ENCODE peak calls at places on chromosomes 1 and 21, in eight cellular contexts. X, M, S, G, E, Y, Q and R are unnamed samples.

GRCh38 chr1:55188909-55189308 is 26.3 kb downstream of the USP24 start:
- DNase-seq in X (no peak), M (no peak), S (no peak), G (no peak), E (no peak), Y (no peak), Q (no peak), R (no peak)

GRCh38 chr1:236009857-236010256 is 55.0 kb downstream of the NID1 start:
- DNase-seq in X (no peak), M (no peak), S (no peak), G (peak; percentile 84), E (no peak), Y (no peak), Q (no peak), R (no peak)

GRCh38 chr1:200364831-200365230 is 45.0 kb downstream of the ZNF281 start:
- DNase-seq in X (no peak), M (no peak), S (peak; percentile 89), G (peak; percentile 83), E (no peak), Y (no peak), Q (no peak), R (no peak)

GRCh38 chr1:210776722-210777121 is 357.2 kb downstream of the KCNH1 start:
- DNase-seq in X (no peak), M (no peak), S (no peak), G (no peak), E (no peak), Y (no peak), Q (no peak), R (no peak)

GRCh38 chr1:204255225-204255624 is 41.4 kb upstream of the GOLT1A start:
- DNase-seq in X (peak; percentile 37), M (no peak), S (peak; percentile 80), G (no peak), E (no peak), Y (no peak), Q (no peak), R (no peak)

GRCh38 chr1:234154320-234155251 is 218.7 kb upstream of the COA6 start:
- DNase-seq in X (peak; percentile 84), M (peak; percentile 70), S (peak; percentile 95), G (peak; percentile 92), E (peak; percentile 71), Y (peak; percentile 76), Q (peak; percentile 77), R (peak; percentile 65)

GRCh38 chr1:220528679-220529529 is 968 bp downstream of the MARK1 start:
- DNase-seq in X (peak; percentile 55), M (no peak), S (peak; percentile 64), G (no peak), E (no peak), Y (no peak), Q (peak; percentile 32), R (no peak)

GRCh38 chr1:28591708-28592313 is at the start of gene RAB42:
- DNase-seq in X (peak; percentile 73), M (no peak), S (peak; percentile 80), G (no peak), E (peak; percentile 57), Y (no peak), Q (peak; percentile 58), R (no peak)

GRCh38 chr1:180167721-180168467 is 13.2 kb downstream of the QSOX1 start:
- DNase-seq in X (peak; percentile 30), M (peak; percentile 80), S (peak; percentile 92), G (peak; percentile 93), E (no peak), Y (no peak), Q (peak; percentile 86), R (no peak)

GRCh38 chr1:192476802-192477298 is 98.7 kb upstream of the RGS1 start:
- DNase-seq in X (no peak), M (no peak), S (no peak), G (peak; percentile 46), E (no peak), Y (no peak), Q (no peak), R (no peak)

GRCh38 chr1:47686731-47687617 is 249.1 kb downstream of the FOXD2 start:
- DNase-seq in X (no peak), M (no peak), S (peak; percentile 64), G (no peak), E (no peak), Y (no peak), Q (no peak), R (no peak)

GRCh38 chr21:42764443-42764760 is 111.0 kb downstream of the PDE9A start:
- DNase-seq in X (no peak), M (no peak), S (no peak), G (no peak), E (no peak), Y (no peak), Q (no peak), R (no peak)

GRCh38 chr21:42764883-42765282 is 111.5 kb downstream of the PDE9A start:
- DNase-seq in X (no peak), M (no peak), S (no peak), G (no peak), E (no peak), Y (no peak), Q (no peak), R (no peak)

GRCh38 chr21:42761776-42762335 is 108.4 kb downstream of the PDE9A start:
- DNase-seq in X (no peak), M (no peak), S (no peak), G (no peak), E (no peak), Y (no peak), Q (no peak), R (no peak)

GRCh38 chr21:42765656-42766055 is 112.2 kb downstream of the PDE9A start:
- DNase-seq in X (no peak), M (no peak), S (no peak), G (no peak), E (no peak), Y (no peak), Q (no peak), R (no peak)

DNA sequence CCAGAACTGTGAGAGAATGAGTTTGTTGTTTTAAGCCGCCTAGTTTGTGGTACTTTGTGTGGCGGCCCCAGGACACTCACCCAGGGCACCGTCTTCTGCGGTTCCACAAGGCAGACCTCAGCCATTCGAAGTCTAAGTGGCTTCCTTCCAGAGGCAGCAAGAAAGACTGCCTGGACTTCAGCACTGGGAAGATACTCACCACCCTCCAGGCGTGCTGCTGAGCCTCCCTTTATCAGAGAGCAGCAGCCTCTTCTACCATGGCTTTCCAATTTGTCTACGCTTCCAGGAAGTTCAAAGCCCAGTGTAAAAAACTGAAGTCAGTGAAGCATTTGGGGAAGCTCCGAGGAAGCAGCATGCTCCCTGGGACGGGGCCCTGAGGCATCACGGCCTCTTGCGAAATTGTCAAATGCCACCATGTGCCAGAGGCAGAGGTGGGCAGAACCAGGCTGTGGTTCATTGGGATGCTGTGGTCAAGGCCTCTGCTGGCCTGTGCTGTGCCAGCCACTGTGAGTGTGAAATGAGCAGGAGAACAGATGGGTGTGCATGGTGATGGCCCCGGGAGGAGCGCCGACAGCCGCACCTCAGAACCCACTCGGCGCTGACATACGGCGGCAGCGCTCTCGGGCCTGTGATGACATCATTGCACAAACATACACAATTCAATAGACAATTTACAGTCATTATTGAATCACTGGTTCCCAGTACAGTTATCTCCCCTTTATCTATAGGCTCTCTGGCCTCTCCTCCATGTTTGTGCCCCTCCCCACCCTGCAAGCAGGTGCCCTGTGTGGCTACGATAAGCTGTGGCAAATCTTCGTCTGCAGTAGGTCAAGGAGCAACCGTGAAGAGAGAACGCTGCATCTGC is 110.4 kb downstream of the PDE9A start:
- DNase-seq in X (no peak), M (no peak), S (no peak), G (peak; percentile 34), E (no peak), Y (no peak), Q (no peak), R (no peak)
- TF ChIP-seq CTCF in X (no peak), M (no peak), S (no peak), G (no peak), E (no peak), Y (no peak), Q (no peak), R (no peak)

GRCh38 chr21:25560151-25560783 is 47.0 kb downstream of the MRPL39 start:
- DNase-seq in X (no peak), M (no peak), S (no peak), G (peak; percentile 25), E (no peak), Y (no peak), Q (no peak), R (no peak)

GRCh38 chr21:25562660-25563059 is 44.6 kb downstream of the MRPL39 start:
- DNase-seq in X (no peak), M (no peak), S (no peak), G (no peak), E (no peak), Y (no peak), Q (no peak), R (no peak)

GRCh38 chr21:25563399-25564116 is 43.7 kb downstream of the MRPL39 start:
- DNase-seq in X (no peak), M (no peak), S (no peak), G (no peak), E (no peak), Y (no peak), Q (no peak), R (no peak)

GRCh38 chr21:25564349-25564948 is 42.8 kb downstream of the MRPL39 start:
- DNase-seq in X (no peak), M (no peak), S (no peak), G (no peak), E (no peak), Y (no peak), Q (no peak), R (no peak)

DNA sequence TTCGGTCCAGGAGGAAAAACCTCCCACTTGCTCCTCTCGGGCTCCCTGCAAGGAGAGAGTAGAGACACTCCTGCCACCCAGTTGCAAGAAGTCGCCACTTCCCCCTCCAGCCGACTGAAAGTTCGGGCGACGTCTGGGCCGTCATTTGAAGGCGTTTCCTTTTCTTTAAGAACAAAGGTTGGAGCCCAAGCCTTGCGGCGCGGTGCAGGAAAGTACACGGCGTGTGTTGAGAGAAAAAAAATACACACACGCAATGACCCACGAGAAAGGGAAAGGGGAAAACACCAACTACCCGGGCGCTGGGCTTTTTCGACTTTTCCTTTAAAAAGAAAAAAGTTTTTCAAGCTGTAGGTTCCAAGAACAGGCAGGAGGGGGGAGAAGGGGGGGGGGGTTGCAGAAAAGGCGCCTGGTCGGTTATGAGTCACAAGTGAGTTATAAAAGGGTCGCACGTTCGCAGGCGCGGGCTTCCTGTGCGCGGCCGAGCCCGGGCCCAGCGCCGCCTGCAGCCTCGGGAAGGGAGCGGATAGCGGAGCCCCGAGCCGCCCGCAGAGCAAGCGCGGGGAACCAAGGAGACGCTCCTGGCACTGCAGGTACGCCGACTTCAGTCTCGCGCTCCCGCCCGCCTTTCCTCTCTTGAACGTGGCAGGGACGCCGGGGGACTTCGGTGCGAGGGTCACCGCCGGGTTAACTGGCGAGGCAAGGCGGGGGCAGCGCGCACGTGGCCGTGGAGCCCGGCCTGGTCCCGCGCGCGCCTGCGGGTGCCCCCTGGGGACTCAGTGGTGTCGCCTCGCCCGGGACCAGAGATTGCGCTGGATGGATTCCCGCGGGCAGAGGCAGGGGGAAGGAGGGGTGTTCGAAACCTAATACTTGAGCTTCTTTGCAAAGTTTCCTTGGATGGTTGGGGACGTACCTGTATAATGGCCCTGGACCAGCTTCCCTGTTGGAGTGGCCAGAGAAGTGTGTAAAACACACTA is 45.3 kb downstream of the MRPL39 start:
- DNase-seq in X (peak; percentile 69), M (no peak), S (peak; percentile 83), G (no peak), E (peak; percentile 18), Y (peak; percentile 39), Q (peak; percentile 82), R (peak; percentile 54)
- TF ChIP-seq EZH2phosphoT487 in X (peak; percentile 41), M (no peak), S (no peak), G (no peak), E (no peak), Y (no peak), Q (no peak), R (no peak)

GRCh38 chr1:39354572-39354971 is 136.9 kb upstream of the BMP8A start:
- DNase-seq in X (no peak), M (no peak), S (no peak), G (peak; percentile 5), E (no peak), Y (no peak), Q (no peak), R (peak; percentile 10)
- H3K27ac ChIP-seq in X (no peak overlapping the region), M (no peak overlapping the region), S (no peak overlapping the region), G (no peak overlapping the region), E (no peak overlapping the region), Y (no peak overlapping the region), Q (no peak overlapping the region), R (no peak overlapping the region)

GRCh38 chr1:32817159-32817814 is at the start of the genes S100PBP and YARS1:
- DNase-seq in X (peak; percentile 99), M (peak; percentile 95), S (peak; percentile 98), G (peak; percentile 98), E (peak; percentile 99), Y (peak; percentile 98), Q (peak; percentile 99), R (peak; percentile 99)
- TF ChIP-seq CTCF in X (no peak), M (no peak), S (no peak), G (no peak), E (no peak), Y (no peak), Q (no peak), R (no peak)